ENCODE peak calls at places on chromosome 7, in four cellular contexts. H is H1, K is IMR-90, W is uterus. J is an unnamed sample.

GRCh38 chr7:82131224-82131623 is 312.4 kb downstream of the CACNA2D1 start:
- DNase-seq in H (no peak), W (no peak), K (peak; percentile 2), J (no peak)

GRCh38 chr7:41046221-41046761 is 656.6 kb downstream of the INHBA start:
- DNase-seq in W (no peak), H (peak; percentile 22), K (peak; percentile 81), J (no peak)

GRCh38 chr7:115585015-115585655 is 445.4 kb downstream of the TFEC start:
- DNase-seq in H (no peak), K (peak; percentile 29), W (no peak), J (no peak)

GRCh38 chr7:30705596-30705995 is 23.3 kb upstream of the CRHR2 start:
- DNase-seq in K (no peak), W (no peak), H (no peak), J (no peak)

GRCh38 chr7:99843808-99844207 is 16.0 kb downstream of the CYP3A43 start:
- DNase-seq in H (no peak), K (no peak), W (no peak), J (no peak)

GRCh38 chr7:39609084-39609461 is 14.3 kb upstream of the RALA start:
- DNase-seq in H (no peak), K (peak; percentile 83), W (no peak), J (no peak)

GRCh38 chr7:27109533-27110162 is 7.2 kb upstream of the HOXA2 start:
- DNase-seq in K (peak; percentile 25), W (no peak), H (no peak), J (no peak)

GRCh38 chr7:132035517-132036362 is 479.3 kb upstream of the PODXL start:
- DNase-seq in H (no peak), W (no peak), K (no peak), J (no peak)

GRCh38 chr7:91915401-91916067 is 25.1 kb upstream of the AKAP9 start:
- DNase-seq in H (no peak), K (peak; percentile 36), W (no peak), J (no peak)

GRCh38 chr7:128003179-128003578 is 28.1 kb downstream of the LRRC4 start:
- DNase-seq in H (no peak), W (no peak), K (no peak), J (no peak)

GRCh38 chr7:142024547-142024946 is 28.9 kb downstream of the MGAM start:
- DNase-seq in W (no peak), H (no peak), K (no peak), J (no peak)

GRCh38 chr7:33250421-33250827 is 121.1 kb downstream of the BBS9 start:
- DNase-seq in K (peak; percentile 75), H (no peak), W (no peak), J (no peak)

GRCh38 chr7:127674361-127674760 is 22.4 kb downstream of the SND1 start:
- DNase-seq in W (no peak), H (no peak), K (peak; percentile 33), J (no peak)

GRCh38 chr7:101846800-101847538 is 29.5 kb downstream of the CUX1 start:
- DNase-seq in H (no peak), K (no peak), W (no peak), J (no peak)

GRCh38 chr7:54788664-54789063 is 29.7 kb upstream of the SEC61G start:
- DNase-seq in W (peak; percentile 43), H (no peak), K (peak; percentile 96), J (peak; percentile 49)

GRCh38 chr7:2583798-2584580 is 25.2 kb downstream of the IQCE start:
- DNase-seq in H (no peak), W (no peak), K (no peak), J (no peak)

GRCh38 chr7:129843982-129844840 is 108.5 kb downstream of the UBE2H start:
- DNase-seq in K (no peak), H (no peak), W (no peak), J (no peak)

GRCh38 chr7:137996386-137996851 is 5.5 kb downstream of the CREB3L2 start:
- DNase-seq in K (peak; percentile 68), W (no peak), H (no peak), J (no peak)

GRCh38 chr7:86815556-86815955 is 171.8 kb downstream of the GRM3 start:
- DNase-seq in H (no peak), W (no peak), K (no peak), J (no peak)

GRCh38 chr7:157514306-157514705 is 177.5 kb downstream of the DNAJB6 start:
- DNase-seq in H (no peak), W (no peak), K (no peak), J (no peak)

GRCh38 chr7:53531-53930 is 138.8 kb upstream of the FAM20C start:
- DNase-seq in H (no peak), K (no peak), W (no peak), J (no peak)

GRCh38 chr7:110373514-110374258 is 717.2 kb upstream of the LRRN3 start:
- DNase-seq in H (no peak), K (peak; percentile 72), W (no peak), J (no peak)

GRCh38 chr7:85682819-85683218 is 496.0 kb upstream of the SEMA3D start:
- DNase-seq in K (peak; percentile 8), W (no peak), H (no peak), J (no peak)

GRCh38 chr7:36966039-36966438 is 241.7 kb upstream of the AOAH start:
- DNase-seq in K (no peak), W (no peak), H (no peak), J (no peak)

GRCh38 chr7:143337216-143337615 is 21.3 kb downstream of the CLCN1 start:
- DNase-seq in H (no peak), W (no peak), K (no peak), J (no peak)

GRCh38 chr7:28572321-28573058 is 160.2 kb downstream of the CREB5 start:
- DNase-seq in K (no peak), W (no peak), H (no peak), J (peak; percentile 26)

GRCh38 chr7:28571405-28571804 is 159.1 kb downstream of the CREB5 start:
- DNase-seq in K (no peak), W (no peak), H (no peak), J (no peak)

GRCh38 chr7:28570970-28571288 is 158.6 kb downstream of the CREB5 start:
- DNase-seq in W (no peak), H (no peak), K (peak; percentile 56), J (no peak)

GRCh38 chr7:28573059-28573553 is 160.8 kb downstream of the CREB5 start:
- DNase-seq in K (peak; percentile 47), W (peak; percentile 23), H (no peak), J (peak; percentile 78)

DNA sequence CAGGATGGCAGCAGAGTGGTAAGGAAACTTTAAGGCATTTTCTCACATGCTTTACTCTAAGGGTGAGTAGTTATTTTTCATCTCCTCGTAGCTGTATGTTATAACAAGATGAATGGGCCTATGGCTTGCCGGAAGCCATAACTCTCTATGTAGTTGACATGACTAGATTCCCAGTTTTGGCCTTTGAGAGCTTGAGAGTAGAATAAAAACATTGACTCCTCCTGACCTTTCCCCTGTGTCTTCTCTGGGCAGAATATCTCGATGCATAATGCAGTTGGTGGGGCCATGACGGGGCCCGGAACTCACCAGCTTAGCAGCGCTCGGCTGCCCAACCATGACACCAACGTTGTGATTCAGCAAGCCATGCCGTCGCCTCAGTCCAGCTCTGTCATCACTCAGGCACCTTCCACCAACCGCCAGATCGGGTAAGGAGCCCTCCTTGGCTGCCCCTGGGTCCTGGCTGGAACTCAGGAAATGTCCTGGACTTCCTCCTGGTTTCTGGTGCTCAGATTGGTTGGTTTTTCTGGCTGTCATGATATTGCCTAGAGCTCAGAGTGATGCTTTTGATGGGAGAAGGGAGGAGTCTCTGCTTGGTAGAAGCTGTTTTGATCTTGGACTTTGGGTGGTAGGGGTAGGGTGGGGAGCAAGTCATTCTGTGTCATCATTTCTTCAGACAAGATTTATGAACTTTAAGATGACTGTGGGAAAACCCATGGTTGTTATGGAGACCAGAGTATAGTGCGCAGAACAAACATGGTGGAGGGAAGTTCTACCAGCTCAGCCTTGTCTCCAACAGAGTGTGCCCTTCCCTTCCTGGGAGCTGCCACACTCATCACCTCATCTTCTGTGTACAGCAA is 158.0 kb downstream of the CREB5 start:
- DNase-seq in K (no peak), H (no peak), W (no peak), J (no peak)
- TF ChIP-seq POLR2A in K (no peak), H (no peak), W (no peak), J (no peak)

GRCh38 chr7:80783177-80783687 is 135.6 kb downstream of the SEMA3C start:
- DNase-seq in K (no peak), W (no peak), H (no peak), J (no peak)

GRCh38 chr7:80781146-80781545 is 137.7 kb downstream of the SEMA3C start:
- DNase-seq in H (no peak), K (no peak), W (no peak), J (no peak)

GRCh38 chr7:80781561-80781979 is 137.3 kb downstream of the SEMA3C start:
- DNase-seq in K (peak; percentile 71), H (no peak), W (peak; percentile 54), J (peak; percentile 86)

GRCh38 chr7:80785961-80786360 is 132.9 kb downstream of the SEMA3C start:
- DNase-seq in K (peak; percentile 47), W (no peak), H (no peak), J (no peak)

GRCh38 chr7:80783688-80784327 is 135.0 kb downstream of the SEMA3C start:
- DNase-seq in H (no peak), W (no peak), K (peak; percentile 65), J (no peak)
- H3K4me3 ChIP-seq in H (no peak overlapping the region), W (no peak overlapping the region), K (no peak overlapping the region), J (no peak overlapping the region)

DNA sequence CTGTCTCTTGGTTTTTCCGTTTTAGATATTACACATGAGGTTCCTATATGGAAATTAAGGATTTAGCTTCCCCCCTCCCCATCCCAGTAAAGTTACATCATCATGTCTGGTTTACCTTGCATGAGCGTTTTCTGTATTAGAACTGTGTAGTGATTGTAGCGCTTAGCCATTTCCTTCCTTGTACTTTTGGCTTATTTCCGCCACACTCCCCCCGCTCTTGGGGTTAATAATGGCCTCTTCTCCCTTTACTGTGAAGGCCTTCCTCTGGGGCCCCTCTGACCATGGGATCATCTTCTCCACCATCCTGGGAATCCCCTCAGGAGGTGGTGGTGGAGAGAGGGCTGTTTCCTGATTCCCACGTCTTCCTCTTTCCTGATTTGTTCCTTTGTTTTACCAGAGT is 27.2 kb upstream of the AP5Z1 start:
- DNase-seq in W (no peak), K (no peak), H (no peak), J (no peak)
- TF ChIP-seq POLR2A in W (no peak), K (no peak), H (no peak), J (no peak)

GRCh38 chr7:155881471-155882350 is 69.4 kb upstream of the SHH start:
- DNase-seq in K (no peak), W (no peak), H (no peak), J (no peak)
- H3K4me3 ChIP-seq in K (no peak overlapping the region), W (no peak overlapping the region), H (no peak overlapping the region), J (no peak overlapping the region)

GRCh38 chr7:43700646-43701501 is 28.4 kb downstream of the COA1 start:
- DNase-seq in K (peak; percentile 20), H (no peak), W (no peak), J (no peak)
- TF ChIP-seq POLR2A in K (no peak), H (no peak), W (no peak), J (no peak)